ENCODE peak calls at places on chromosomes 4 and X, in four cellular contexts. E is lung microvascular endothelial cell, Q is neural crest cell, X is foreskin fibroblast. J is an unnamed sample.

GRCh38 chr4:69490271-69490670 is 5.4 kb downstream of the UGT2B4 start:
- DNase-seq in E (no peak), Q (no peak), X (no peak), J (no peak)

GRCh38 chr4:148044889-148045352 is 313.0 kb downstream of the ARHGAP10 start:
- DNase-seq in E (peak; percentile 24), Q (no peak), X (no peak), J (peak; percentile 27)

GRCh38 chr4:114558446-114559020 is 40.1 kb upstream of the UGT8 start:
- DNase-seq in E (no peak), Q (no peak), X (no peak), J (peak; percentile 24)

GRCh38 chr4:5971077-5971447 is 47.2 kb downstream of the C4orf50 start:
- DNase-seq in E (no peak), Q (no peak), X (no peak), J (no peak)

GRCh38 chrX:124217289-124218251 is 114.9 kb upstream of the TEX13D start:
- DNase-seq in E (peak; percentile 57), Q (peak; percentile 63), X (peak; percentile 32), J (peak; percentile 5)

GRCh38 chr4:44736900-44737299 is 10.5 kb upstream of the GNPDA2 start:
- DNase-seq in E (no peak), Q (no peak), X (no peak), J (peak; percentile 12)

GRCh38 chr4:52883183-52883621 is 21.1 kb downstream of the RASL11B start:
- DNase-seq in E (no peak), Q (no peak), X (no peak), J (no peak)

GRCh38 chr4:76745264-76745663 is 152.7 kb downstream of the SOWAHB start:
- DNase-seq in E (no peak), Q (no peak), X (peak; percentile 76), J (no peak)

GRCh38 chr4:38149472-38149871 is 189.3 kb downstream of the PTTG2 start:
- DNase-seq in E (no peak), Q (no peak), X (no peak), J (no peak)

GRCh38 chr4:113645771-113646455 is 115.6 kb downstream of the CAMK2D start:
- DNase-seq in E (peak; percentile 49), Q (no peak), X (peak; percentile 58), J (no peak)

GRCh38 chrX:24025741-24026402 is 1.1 kb downstream of the KLHL15 start:
- DNase-seq in E (peak; percentile 57), Q (no peak), X (peak; percentile 41), J (peak; percentile 45)

GRCh38 chr4:24970635-24971034 is 57.8 kb upstream of the CCDC149 start:
- DNase-seq in E (no peak), Q (no peak), X (no peak), J (no peak)

GRCh38 chr4:150572704-150573504 is 9.0 kb upstream of the MAB21L2 start:
- DNase-seq in E (no peak), Q (no peak), X (no peak), J (no peak)

GRCh38 chrX:69424910-69425309 is 79.2 kb upstream of the NALF2 start:
- DNase-seq in E (no peak), Q (no peak), X (no peak), J (no peak)

GRCh38 chrX:13190051-13190450 is 129.8 kb downstream of the ATXN3L start:
- DNase-seq in E (no peak), Q (no peak), X (no peak), J (no peak)

GRCh38 chrX:77426811-77427210 is 20.4 kb upstream of the FGF16 start:
- DNase-seq in E (peak; percentile 42), Q (no peak), X (no peak), J (no peak)

GRCh38 chr4:184330008-184330400 is 112.3 kb upstream of the ENPP6 start:
- DNase-seq in E (no peak), Q (no peak), X (no peak), J (no peak)

GRCh38 chr4:168589154-168589553 is 92.3 kb downstream of the PALLD start:
- DNase-seq in E (peak; percentile 82), Q (no peak), X (peak; percentile 59), J (no peak)

GRCh38 chrX:65679071-65679540 is 11.7 kb downstream of the MSN start:
- DNase-seq in E (peak; percentile 86), Q (no peak), X (peak; percentile 45), J (no peak)

GRCh38 chr4:140666889-140667614 is 89.1 kb downstream of the TBC1D9 start:
- DNase-seq in E (peak; percentile 20), Q (no peak), X (no peak), J (peak; percentile 5)

GRCh38 chr4:7155611-7156071 is 36.7 kb upstream of the SORCS2 start:
- DNase-seq in E (peak; percentile 18), Q (no peak), X (no peak), J (no peak)

GRCh38 chr4:154024097-154024496 is 235.2 kb upstream of the SFRP2 start:
- DNase-seq in E (no peak), Q (no peak), X (no peak), J (peak; percentile 35)

GRCh38 chr4:14225683-14226207 is 598.2 kb upstream of the BOD1L1 start:
- DNase-seq in E (no peak), Q (no peak), X (no peak), J (no peak)

J was measured in NAMALWA.